ENCODE peak calls at places on chromosomes 4 and X, in four cellular contexts. J is C1 segment of cervical spinal cord, G is putamen, K is lung. A is an unnamed sample.

GRCh38 chrX:88284844-88285243 is 462.2 kb upstream of the CPXCR1 start:
- DNase-seq in J (no peak), G (no peak), K (no peak), A (no peak)

GRCh38 chr4:82373816-82374740 is at the start of gene HNRNPD:
- DNase-seq in J (peak), G (peak), K (peak), A (peak)

GRCh38 chr4:147034372-147034771 is 88.7 kb upstream of the TTC29 start:
- DNase-seq in J (no peak), G (no peak), K (no peak), A (no peak)

GRCh38 chrX:154486396-154487207 is at the start of gene UBL4A:
- DNase-seq in J (peak), G (peak), K (peak), A (peak)

GRCh38 chr4:53555111-53555510 is 36.2 kb downstream of the LNX1 start:
- DNase-seq in J (no peak), G (no peak), K (no peak), A (no peak)

GRCh38 chrX:1481636-1482529 is 29.2 kb upstream of the ASMTL start:
- DNase-seq in J (no peak), G (peak), K (peak), A (no peak)

GRCh38 chr4:156778093-156778492 is 193.5 kb downstream of the PDGFC start:
- DNase-seq in J (no peak), G (no peak), K (no peak), A (no peak)

GRCh38 chr4:103996637-103997036 is 276.9 kb upstream of the TACR3 start:
- DNase-seq in J (no peak), G (peak), K (no peak), A (peak)

GRCh38 chr4:16056681-16057400 is 27.0 kb downstream of the PROM1 start:
- DNase-seq in J (no peak), G (no peak), K (no peak), A (no peak)

GRCh38 chr4:183153190-183153916 is 54.3 kb downstream of the WWC2 start:
- DNase-seq in J (no peak), G (no peak), K (no peak), A (no peak)

GRCh38 chrX:77160301-77160700 is 286.9 kb upstream of the FGF16 start:
- DNase-seq in J (no peak), G (no peak), K (no peak), A (no peak)

GRCh38 chrX:1593286-1594271 is 2.2 kb downstream of the AKAP17A start:
- DNase-seq in J (no peak), G (no peak), K (no peak), A (no peak)

GRCh38 chr4:136855886-136856285 is 676.4 kb downstream of the PCDH18 start:
- DNase-seq in J (no peak), G (no peak), K (no peak), A (no peak)

GRCh38 chr4:139530833-139531427 is 25.1 kb downstream of the SETD7 start:
- DNase-seq in J (peak), G (no peak), K (peak), A (peak)